ENCODE peak calls at places on chromosomes 2 and 18, in nine cellular contexts. S is BE2C, B is cardiac muscle cell, G is sigmoid colon, W is heart right ventricle, X is uterus, M is neural progenitor cell, E is mesendoderm, I is breast epithelium. Z is an unnamed sample.
A peak's percentile ranks its signal among the peaks of the same experiment; 100 is the strongest.

GRCh38 chr2:95056461-95057459 is 31.3 kb downstream of the MAL start:
- DNase-seq in X (no peak), W (no peak), I (no peak), E (no peak), M (no peak), S (no peak), B (no peak), G (peak; percentile 67), Z (no peak)

GRCh38 chr2:223570784-223571183 is 31.4 kb downstream of the SCG2 start:
- DNase-seq in M (no peak), E (no peak), S (no peak), B (no peak), X (no peak), I (no peak), G (no peak), W (no peak), Z (no peak)

GRCh38 chr2:218876562-218877219 is 4.0 kb upstream of the WNT10A start:
- DNase-seq in W (peak; percentile 57), G (peak; percentile 78), I (no peak), E (peak; percentile 89), M (peak; percentile 80), S (peak; percentile 81), B (peak; percentile 69), X (peak; percentile 49), Z (peak; percentile 96)

GRCh38 chr18:45590546-45590945 is 24.7 kb upstream of the SLC14A2 start:
- DNase-seq in B (no peak), W (no peak), M (no peak), I (no peak), E (no peak), S (no peak), G (no peak), X (no peak), Z (no peak)

GRCh38 chr2:45974056-45974455 is 322.6 kb downstream of the PRKCE start:
- DNase-seq in I (no peak), M (no peak), S (no peak), X (no peak), W (no peak), G (no peak), B (no peak), E (no peak), Z (no peak)

GRCh38 chr2:185738679-185739472 is at the start of gene FSIP2:
- DNase-seq in G (peak; percentile 67), W (peak; percentile 5), X (peak; percentile 11), M (peak; percentile 96), S (peak; percentile 3), B (peak; percentile 92), I (peak; percentile 62), E (peak; percentile 95), Z (peak; percentile 99)

GRCh38 chr2:105504459-105504858 is 105.6 kb upstream of the FHL2 start:
- DNase-seq in W (no peak), G (no peak), S (no peak), I (no peak), M (no peak), X (no peak), E (peak; percentile 26), B (no peak), Z (no peak)

GRCh38 chr2:175187378-175187777 is 5.9 kb upstream of the ATP5MC3 start:
- DNase-seq in S (no peak), M (no peak), X (no peak), G (no peak), B (peak; percentile 25), W (no peak), E (peak; percentile 81), I (no peak), Z (peak; percentile 61)

GRCh38 chr2:57943271-57943670 is 103.3 kb upstream of the VRK2 start:
- DNase-seq in E (peak; percentile 82), X (no peak), B (peak; percentile 10), I (no peak), W (no peak), S (no peak), G (no peak), M (no peak), Z (no peak)

GRCh38 chr2:120729410-120730052 is 6.1 kb upstream of the GLI2 start:
- DNase-seq in M (no peak), S (no peak), X (peak; percentile 63), W (no peak), I (no peak), G (no peak), E (peak; percentile 53), B (peak; percentile 67), Z (peak; percentile 54)

GRCh38 chr2:57760448-57760847 is 286.2 kb upstream of the VRK2 start:
- DNase-seq in B (no peak), G (no peak), I (no peak), M (peak; percentile 13), X (no peak), W (no peak), E (no peak), S (no peak), Z (no peak)

GRCh38 chr2:174094542-174094941 is 129.4 kb upstream of the SP3 start:
- DNase-seq in X (no peak), W (no peak), G (no peak), B (no peak), E (no peak), S (no peak), I (no peak), M (no peak), Z (no peak)

GRCh38 chr2:202941771-202942170 is 29.7 kb downstream of the CARF start:
- DNase-seq in G (no peak), S (no peak), X (no peak), E (peak; percentile 16), I (no peak), W (no peak), M (no peak), B (no peak), Z (no peak)

GRCh38 chr2:223995569-223995968 is 38.3 kb downstream of the MRPL44 start:
- DNase-seq in E (no peak), I (no peak), M (no peak), W (no peak), S (no peak), G (no peak), B (no peak), X (no peak), Z (no peak)

GRCh38 chr18:79411614-79412526 is 16.1 kb downstream of the NFATC1 start:
- DNase-seq in E (no peak), B (no peak), I (no peak), M (no peak), W (no peak), X (no peak), G (no peak), S (no peak), Z (no peak)

GRCh38 chr18:79413901-79414300 is 18.2 kb downstream of the NFATC1 start:
- DNase-seq in W (no peak), E (no peak), G (no peak), M (no peak), B (no peak), S (no peak), X (no peak), I (no peak), Z (no peak)

GRCh38 chr18:79410731-79411613 is 15.2 kb downstream of the NFATC1 start:
- DNase-seq in M (no peak), B (no peak), G (no peak), I (no peak), E (no peak), S (no peak), X (no peak), W (no peak), Z (no peak)

GRCh38 chr18:79413426-79413825 is 17.7 kb downstream of the NFATC1 start:
- DNase-seq in M (no peak), G (no peak), W (no peak), X (no peak), S (no peak), B (no peak), E (no peak), I (no peak), Z (no peak)

GRCh38 chr18:79413025-79413424 is 17.3 kb downstream of the NFATC1 start:
- DNase-seq in W (no peak), X (no peak), I (no peak), S (no peak), E (no peak), G (no peak), M (no peak), B (no peak), Z (no peak)
- H3K36me3 ChIP-seq in W (no peaks in the 10 kb centered on the region), X (no peaks in the 10 kb centered on the region), I (no peaks in the 10 kb centered on the region), S (no peaks in the 10 kb centered on the region), E (no peaks in the 10 kb centered on the region), G (peaks cover 7% of the 10 kb centered on the region), M (no peaks in the 10 kb centered on the region), B (no peaks in the 10 kb centered on the region), Z (peaks cover 29% of the 10 kb centered on the region)

GRCh38 chr2:100000915-100001707 is 141.3 kb downstream of the AFF3 start:
- DNase-seq in B (no peak), S (no peak), M (no peak), W (no peak), X (no peak), G (no peak), E (no peak), I (no peak), Z (no peak)
- H3K36me3 ChIP-seq in B (no peaks in the 10 kb centered on the region), S (no peaks in the 10 kb centered on the region), M (no peaks in the 10 kb centered on the region), W (no peaks in the 10 kb centered on the region), X (no peaks in the 10 kb centered on the region), G (no peaks in the 10 kb centered on the region), E (no peaks in the 10 kb centered on the region), I (no peaks in the 10 kb centered on the region), Z (no peaks in the 10 kb centered on the region)

GRCh38 chr2:200492656-200493055 is 17.2 kb downstream of the KCTD18 start:
- DNase-seq in E (no peak), B (no peak), X (no peak), W (no peak), S (no peak), G (no peak), M (no peak), I (no peak), Z (no peak)

GRCh38 chr2:200486529-200486928 is 23.3 kb downstream of the KCTD18 start:
- DNase-seq in I (no peak), G (no peak), B (no peak), W (no peak), S (no peak), E (no peak), X (no peak), M (no peak), Z (no peak)

GRCh38 chr2:200484934-200485333 is 24.9 kb downstream of the KCTD18 start:
- DNase-seq in W (no peak), G (no peak), I (no peak), B (no peak), E (no peak), S (no peak), M (no peak), X (no peak), Z (no peak)

GRCh38 chr2:200494048-200494447 is 15.8 kb downstream of the KCTD18 start:
- DNase-seq in I (no peak), M (no peak), W (no peak), E (no peak), G (no peak), X (no peak), B (no peak), S (no peak), Z (no peak)

DNA sequence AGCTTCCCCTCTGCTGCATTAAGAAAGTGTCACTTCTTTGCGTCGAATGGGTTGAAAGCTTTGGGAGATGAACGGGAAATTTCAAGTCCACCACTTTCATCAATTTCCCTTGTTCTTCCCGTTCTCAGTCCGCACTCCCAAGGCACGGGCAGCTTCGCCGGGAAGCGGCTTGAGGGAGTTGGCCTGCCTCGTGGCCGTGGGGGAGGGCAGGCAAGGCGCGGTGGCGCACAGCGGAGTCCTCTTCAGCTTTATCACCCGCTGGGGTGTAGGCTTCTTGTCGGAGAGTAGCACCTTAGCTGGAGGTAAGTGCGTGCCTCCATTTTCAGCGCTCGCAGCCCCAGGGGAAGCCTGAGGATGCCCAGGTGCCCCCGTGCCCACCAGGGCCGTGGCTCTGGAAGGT is 19.9 kb downstream of the KCTD18 start:
- DNase-seq in M (no peak), W (no peak), S (no peak), G (no peak), X (no peak), E (no peak), B (no peak), I (no peak), Z (no peak)
- H3K36me3 ChIP-seq in M (no peaks in the 10 kb centered on the region), W (no peaks in the 10 kb centered on the region), S (no peaks in the 10 kb centered on the region), G (peaks cover 8% of the 10 kb centered on the region), X (no peaks in the 10 kb centered on the region), E (no peaks in the 10 kb centered on the region), B (peaks cover 13% of the 10 kb centered on the region), I (peaks cover 9% of the 10 kb centered on the region), Z (peaks cover 15% of the 10 kb centered on the region)

GRCh38 chr2:9296559-9296958 is 89.9 kb downstream of the ASAP2 start:
- DNase-seq in M (no peak), G (no peak), E (no peak), W (no peak), X (no peak), S (no peak), I (no peak), B (no peak), Z (no peak)
- H3K36me3 ChIP-seq in M (no peaks in the 10 kb centered on the region), G (no peaks in the 10 kb centered on the region), E (no peaks in the 10 kb centered on the region), W (no peaks in the 10 kb centered on the region), X (no peaks in the 10 kb centered on the region), S (peaks cover 4% of the 10 kb centered on the region), I (no peaks in the 10 kb centered on the region), B (no peaks in the 10 kb centered on the region), Z (no peaks in the 10 kb centered on the region)